ENCODE peak calls at places on chromosome 16, in ten cellular contexts. B is thoracic aorta, I is upper lobe of right lung, L is colonic mucosa, Z is ovary, X is cardiac muscle cell, F is heart right ventricle, Y is IMR-90, V is fibroblast of lung, E is BE2C. D is an unnamed sample.
A peak's percentile ranks its signal among the peaks of the same experiment; 100 is the strongest.

GRCh38 chr16:52095466-52095865 is 451.5 kb downstream of the TOX3 start:
- DNase-seq in F (no peak), X (no peak), E (no peak), V (no peak), I (no peak), L (no peak), Y (no peak), Z (no peak), B (no peak), D (no peak)

GRCh38 chr16:17228048-17228707 is 242.6 kb downstream of the XYLT1 start:
- DNase-seq in X (no peak), B (no peak), I (no peak), E (peak; percentile 11), V (peak; percentile 31), L (no peak), F (no peak), Z (no peak), Y (no peak), D (no peak)

GRCh38 chr16:66490774-66491715 is 58.9 kb downstream of the TK2 start:
- DNase-seq in Y (no peak), I (no peak), Z (peak; percentile 27), V (no peak), F (no peak), B (no peak), L (no peak), X (no peak), E (no peak), D (no peak)

GRCh38 chr16:74249281-74249680 is 47.3 kb upstream of the PSMD7 start:
- DNase-seq in E (no peak), I (no peak), F (no peak), X (no peak), L (no peak), Z (no peak), Y (no peak), V (no peak), B (no peak), D (no peak)

GRCh38 chr16:86198201-86199118 is 299.5 kb downstream of the IRF8 start:
- DNase-seq in B (no peak), Y (no peak), F (no peak), I (no peak), V (no peak), X (no peak), E (no peak), Z (no peak), L (no peak), D (no peak)

GRCh38 chr16:86826931-86827330 is 248.6 kb downstream of the FOXL1 start:
- DNase-seq in F (no peak), V (peak; percentile 84), L (no peak), Y (no peak), X (no peak), Z (no peak), B (no peak), I (no peak), E (no peak), D (no peak)

GRCh38 chr16:72644911-72645310 is 403.0 kb downstream of the ZFHX3 start:
- DNase-seq in L (no peak), F (no peak), Y (no peak), I (no peak), E (no peak), X (no peak), B (no peak), V (no peak), Z (no peak), D (no peak)

GRCh38 chr16:59259074-59259963 is 525.2 kb upstream of the GOT2 start:
- DNase-seq in X (no peak), B (no peak), V (peak; percentile 69), L (no peak), Y (no peak), E (no peak), I (no peak), F (no peak), Z (no peak), D (no peak)

GRCh38 chr16:86751081-86752030 is 173.0 kb downstream of the FOXL1 start:
- DNase-seq in F (no peak), Z (no peak), I (no peak), L (no peak), V (peak; percentile 92), B (peak; percentile 50), X (peak; percentile 83), Y (peak; percentile 87), E (no peak), D (no peak)

GRCh38 chr16:10121496-10121895 is 60.7 kb downstream of the GRIN2A start:
- DNase-seq in Y (peak; percentile 5), B (no peak), E (no peak), Z (no peak), V (peak; percentile 95), X (no peak), F (no peak), I (no peak), L (no peak), D (no peak)

GRCh38 chr16:8167436-8167835 is 422.9 kb downstream of the TMEM114 start:
- DNase-seq in B (no peak), I (no peak), Z (no peak), V (no peak), E (no peak), Y (no peak), L (no peak), X (no peak), F (no peak), D (no peak)

GRCh38 chr16:28210979-28211505 is 723 bp downstream of the XPO6 start:
- DNase-seq in Y (peak; percentile 75), E (peak; percentile 92), I (peak; percentile 86), X (peak; percentile 72), V (peak; percentile 69), F (peak; percentile 71), B (peak; percentile 49), Z (peak; percentile 74), L (peak; percentile 80), D (peak; percentile 45)

GRCh38 chr16:1343428-1344242 is 8.0 kb downstream of the TSR3 start:
- DNase-seq in L (peak; percentile 30), I (no peak), V (no peak), X (no peak), Y (no peak), F (no peak), E (no peak), B (no peak), Z (no peak), D (no peak)

GRCh38 chr16:67499159-67499558 is 15.8 kb upstream of the AGRP start:
- DNase-seq in Z (peak; percentile 47), I (no peak), B (no peak), Y (peak; percentile 19), F (no peak), V (no peak), E (no peak), L (no peak), X (no peak), D (no peak)

DNA sequence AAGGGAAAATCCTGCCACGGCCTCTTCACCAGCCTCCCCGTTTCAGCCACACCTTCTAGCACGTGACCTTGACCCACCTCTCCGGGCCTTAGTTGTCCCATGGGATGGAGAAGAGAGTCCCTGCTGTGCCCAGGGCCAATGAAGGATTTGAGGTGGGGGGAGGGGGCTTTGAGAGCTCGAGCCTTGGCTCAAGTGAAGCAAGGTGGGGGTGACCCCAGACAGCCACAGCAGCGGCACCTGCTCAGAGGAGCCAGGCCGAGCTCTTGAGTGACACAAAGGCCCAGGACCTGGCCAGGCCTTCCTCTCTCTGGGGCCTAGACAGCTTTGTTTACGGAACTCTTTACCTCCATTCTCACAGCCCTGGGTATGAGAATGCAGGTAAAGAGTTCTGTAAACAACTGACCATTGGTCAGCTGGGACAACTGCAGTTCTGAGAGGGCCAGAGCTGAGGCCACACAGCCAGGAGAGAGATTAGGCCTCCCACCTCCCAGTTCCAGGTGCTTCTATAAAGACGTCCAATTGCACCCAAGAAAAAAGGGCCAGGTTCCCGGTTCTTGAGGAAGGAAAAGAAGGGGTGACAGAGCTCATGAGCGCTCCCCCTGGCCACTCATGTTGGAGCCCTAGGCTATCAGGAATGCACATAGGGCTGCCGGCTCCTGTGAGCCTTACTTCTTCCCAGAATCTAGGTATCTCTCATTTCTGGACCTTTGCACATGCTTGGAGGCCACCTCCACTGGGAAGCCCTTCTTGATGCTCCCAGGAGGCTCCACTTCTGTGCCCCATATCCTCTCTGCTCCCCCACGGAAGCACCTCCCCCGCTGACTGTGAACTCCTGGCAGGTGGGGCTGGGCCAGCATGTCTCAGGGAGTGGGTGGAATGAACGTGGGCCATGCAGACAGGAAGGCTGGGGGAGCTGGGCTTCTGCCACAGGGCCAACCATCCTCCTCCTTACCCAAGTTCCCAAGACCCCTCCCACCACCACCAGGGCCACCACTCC is 13.2 kb downstream of the CNGB1 start:
- DNase-seq in X (no peak), I (peak; percentile 62), E (no peak), B (no peak), L (no peak), Z (no peak), V (no peak), Y (no peak), F (no peak), D (peak; percentile 45)
- TF ChIP-seq CTCF in X (no peak), I (no peak), E (no peak), B (no peak), L (no peak), Z (no peak), V (no peak), Y (no peak), F (no peak), D (no peak)

DNA sequence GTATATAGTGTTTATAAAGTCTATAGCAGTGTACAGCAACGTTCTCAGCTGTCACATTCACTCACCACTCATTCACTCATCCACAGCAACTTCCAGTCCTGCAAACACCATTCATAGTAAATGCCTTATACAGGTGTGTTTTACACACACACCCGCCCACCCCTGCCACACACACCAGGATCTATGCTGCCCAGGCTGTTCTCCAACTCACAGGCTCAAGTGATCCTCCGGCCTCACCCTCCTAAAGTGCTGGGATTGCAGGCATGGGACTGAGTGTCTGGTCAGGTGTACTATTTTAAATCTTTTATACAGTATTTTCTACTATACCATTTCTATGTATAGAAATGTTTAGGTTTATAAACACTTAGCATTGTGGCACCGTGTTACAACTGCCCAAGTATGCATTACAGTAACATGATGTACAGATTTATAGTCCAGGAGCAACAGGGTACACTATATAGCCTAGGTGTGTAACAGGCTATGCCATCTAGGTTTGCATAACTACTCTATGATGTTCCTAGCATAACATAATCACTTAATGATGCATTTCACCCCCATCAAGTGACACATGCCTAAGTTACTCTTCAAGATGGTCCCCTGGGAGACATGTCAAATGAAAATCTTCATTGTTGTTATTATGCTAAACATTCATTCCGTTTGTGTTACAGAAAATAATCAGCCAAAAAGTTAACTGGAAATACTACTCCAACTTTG is 42.5 kb downstream of the CREBBP start:
- DNase-seq in B (no peak), Y (no peak), I (no peak), E (no peak), Z (no peak), V (no peak), F (no peak), X (no peak), L (no peak), D (no peak)
- H3K4me1 ChIP-seq in B (peaks cover 33% of the 10 kb centered on the region), Y (peaks cover 13% of the 10 kb centered on the region), I (peaks cover 36% of the 10 kb centered on the region), E (no peaks in the 10 kb centered on the region), Z (peaks cover 11% of the 10 kb centered on the region), V (no peaks in the 10 kb centered on the region), F (peaks cover 58% of the 10 kb centered on the region), X (peaks cover 27% of the 10 kb centered on the region), L (no peaks in the 10 kb centered on the region), D (no peaks in the 10 kb centered on the region)

GRCh38 chr16:35557731-35558130 is 2098.3 kb downstream of the TP53TG3F start:
- DNase-seq in I (no peak), E (no peak), V (no peak), X (no peak), Z (no peak), L (no peak), B (no peak), Y (no peak), F (no peak), D (no peak)
- H3K9me3 ChIP-seq in I (no peaks in the 10 kb centered on the region), E (no peaks in the 10 kb centered on the region), V (no peaks in the 10 kb centered on the region), X (no peaks in the 10 kb centered on the region), Z (no peaks in the 10 kb centered on the region), L (no peaks in the 10 kb centered on the region), B (no peaks in the 10 kb centered on the region), Y (peaks cover 11% of the 10 kb centered on the region), F (no peaks in the 10 kb centered on the region), D (no peaks in the 10 kb centered on the region)

GRCh38 chr16:89378947-89379771 is 111.2 kb downstream of the ANKRD11 start:
- DNase-seq in F (no peak), Z (peak; percentile 78), V (no peak), I (no peak), E (no peak), Y (no peak), X (no peak), L (no peak), B (no peak), D (no peak)
- TF ChIP-seq CTCF in F (peak; percentile 22), Z (no peak), V (no peak), I (no peak), E (no peak), Y (no peak), X (no peak), L (no peak), B (no peak), D (no peak)

D was measured in PC-9.